ENCODE peak calls at places on chromosomes 4 and X, in four cellular contexts. E is BE2C, K is stomach, R is lower lobe of right lung. T is an unnamed sample.
A peak's percentile ranks its signal among the peaks of the same experiment; 100 is the strongest.

GRCh38 chr4:106676173-106676921 is 307.8 kb upstream of the GIMD1 start:
- DNase-seq in R (no peak), E (no peak), K (no peak), T (no peak)

GRCh38 chr4:69957209-69957608 is 8.3 kb downstream of the CSN2 start:
- DNase-seq in E (no peak), R (no peak), K (no peak), T (no peak)

GRCh38 chrX:65821721-65822496 is 154.5 kb downstream of the MSN start:
- DNase-seq in K (no peak), R (peak; percentile 60), E (no peak), T (peak; percentile 53)

GRCh38 chr4:87532109-87532508 is 2.9 kb upstream of the SPARCL1 start:
- DNase-seq in R (no peak), K (no peak), E (no peak), T (no peak)

GRCh38 chr4:55241461-55241860 is 104.6 kb upstream of the SRD5A3 start:
- DNase-seq in E (no peak), K (no peak), R (no peak), T (no peak)

GRCh38 chr4:180560896-180561295 is 1682.3 kb upstream of the TENM3 start:
- DNase-seq in E (no peak), R (no peak), K (no peak), T (no peak)

GRCh38 chr4:172995161-172995560 is 173.4 kb upstream of the GALNT7 start:
- DNase-seq in R (no peak), E (no peak), K (no peak), T (no peak)

GRCh38 chr4:186137193-186137792 is 32.8 kb downstream of the FAM149A start:
- DNase-seq in R (no peak), E (no peak), K (no peak), T (no peak)

GRCh38 chrX:150566734-150567182 is 1.7 kb upstream of the MTM1 start:
- DNase-seq in E (no peak), K (no peak), R (no peak), T (no peak)

GRCh38 chr4:158630893-158631292 is 40.8 kb downstream of the C4orf46 start:
- DNase-seq in R (no peak), K (no peak), E (no peak), T (no peak)

GRCh38 chr4:22434895-22435294 is 81.0 kb downstream of the ADGRA3 start:
- DNase-seq in K (peak; percentile 35), R (no peak), E (peak; percentile 39), T (no peak)

GRCh38 chrX:48468693-48469691 is 1.1 kb downstream of the SLC38A5 start:
- DNase-seq in E (no peak), K (no peak), R (no peak), T (no peak)

GRCh38 chr4:104490770-104491395 is 3.8 kb downstream of the CXXC4 start:
- DNase-seq in E (peak; percentile 95), K (peak; percentile 65), R (peak; percentile 80), T (peak; percentile 84)

GRCh38 chrX:15816886-15817285 is 26.6 kb downstream of the ZRSR2 start:
- DNase-seq in R (no peak), E (no peak), K (no peak), T (no peak)

GRCh38 chr4:152735302-152735917 is 44.1 kb downstream of the TIGD4 start:
- DNase-seq in K (no peak), R (no peak), E (no peak), T (no peak)

GRCh38 chr4:108838451-108838850 is 75.6 kb upstream of the ETNPPL start:
- DNase-seq in K (no peak), E (no peak), R (no peak), T (no peak)

GRCh38 chr4:114727426-114727825 is 128.8 kb downstream of the UGT8 start:
- DNase-seq in K (no peak), E (no peak), R (no peak), T (no peak)

GRCh38 chrX:72738396-72738795 is 24.3 kb upstream of the PHKA1 start:
- DNase-seq in K (no peak), E (no peak), R (no peak), T (no peak)

GRCh38 chr4:54032558-54033135 is 31.8 kb downstream of the CHIC2 start:
- DNase-seq in E (no peak), K (no peak), R (no peak), T (no peak)

GRCh38 chr4:88791274-88791673 is 93.6 kb upstream of the NAP1L5 start:
- DNase-seq in E (no peak), K (no peak), R (no peak), T (no peak)

DNA sequence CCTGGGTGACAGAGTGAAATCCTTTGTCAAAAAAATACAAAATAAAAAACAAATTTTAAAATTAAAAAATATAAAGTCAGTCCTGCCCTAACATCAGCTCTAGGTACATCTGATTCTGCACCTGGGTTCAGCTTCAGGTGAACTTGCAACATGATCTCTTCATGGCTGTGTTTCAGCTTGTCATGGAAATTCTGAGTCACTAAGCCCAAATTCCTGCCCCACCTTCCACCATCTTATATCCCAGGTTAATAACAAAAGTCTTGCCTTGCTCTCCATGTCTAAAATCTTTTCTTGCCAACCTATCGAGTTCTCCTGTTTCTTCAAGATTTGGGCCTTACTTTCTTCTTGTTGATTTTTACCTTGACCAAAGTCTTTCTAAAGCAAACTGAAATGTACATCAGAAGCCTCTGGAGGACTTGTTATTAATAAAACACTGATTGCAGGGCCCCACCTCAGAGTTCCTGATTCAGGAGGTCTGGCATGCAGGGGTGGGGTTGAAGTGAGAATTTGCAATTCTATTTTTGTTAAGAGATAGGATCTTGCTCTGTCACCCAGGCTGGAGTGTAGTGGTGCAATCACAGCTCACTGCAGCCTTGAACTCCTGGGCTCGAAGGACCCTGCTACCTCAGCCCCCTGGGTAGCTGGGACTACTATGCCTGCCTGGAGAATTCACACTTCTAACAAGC is 125.8 kb upstream of the VCX3A start:
- DNase-seq in E (no peak), K (no peak), R (no peak), T (no peak)
- H3K4me1 ChIP-seq in E (no peaks in the 10 kb centered on the region), K (no peaks in the 10 kb centered on the region), R (no peaks in the 10 kb centered on the region), T (no peaks in the 10 kb centered on the region)

GRCh38 chr4:129218897-129219296 is 122.9 kb downstream of the C4orf33 start:
- DNase-seq in K (no peak), E (no peak), R (no peak), T (no peak)
- H3K4me3 ChIP-seq in K (no peak overlapping the region), E (no peak overlapping the region), R (no peak overlapping the region), T (no peak overlapping the region)

DNA sequence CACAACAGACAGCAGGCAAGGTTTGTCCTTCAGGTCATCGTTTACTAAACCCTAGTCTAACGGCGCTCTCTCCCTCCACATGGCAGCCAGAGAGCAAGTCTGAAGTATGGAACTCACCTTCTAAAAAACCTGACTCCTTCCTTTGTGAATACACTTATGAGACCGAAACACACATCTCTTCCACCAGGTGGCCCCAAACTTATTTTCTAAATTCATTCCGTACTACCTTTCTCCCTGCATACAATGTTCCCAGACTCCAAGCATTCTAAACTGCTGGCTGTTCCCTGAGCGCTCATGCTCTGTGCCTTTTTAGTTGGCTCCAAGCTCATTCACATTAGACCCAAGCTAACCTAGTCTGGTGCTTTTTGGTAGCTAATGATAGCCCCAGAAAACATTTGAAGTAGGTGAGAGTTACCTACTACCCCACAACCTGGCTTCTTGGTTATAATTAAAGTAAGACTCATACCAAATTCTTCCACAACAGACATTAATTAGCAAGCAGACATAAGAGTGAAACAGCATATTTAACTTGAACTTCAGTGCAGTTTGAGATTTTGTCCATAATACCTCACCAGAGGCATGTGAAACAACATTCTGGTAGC is 67.6 kb upstream of the DCLK2 start:
- DNase-seq in R (no peak), K (peak; percentile 26), E (peak; percentile 59), T (no peak)
- TF ChIP-seq CTCF in R (peak; percentile 47), K (peak; percentile 38), E (peak; percentile 68), T (peak; percentile 58)

DNA sequence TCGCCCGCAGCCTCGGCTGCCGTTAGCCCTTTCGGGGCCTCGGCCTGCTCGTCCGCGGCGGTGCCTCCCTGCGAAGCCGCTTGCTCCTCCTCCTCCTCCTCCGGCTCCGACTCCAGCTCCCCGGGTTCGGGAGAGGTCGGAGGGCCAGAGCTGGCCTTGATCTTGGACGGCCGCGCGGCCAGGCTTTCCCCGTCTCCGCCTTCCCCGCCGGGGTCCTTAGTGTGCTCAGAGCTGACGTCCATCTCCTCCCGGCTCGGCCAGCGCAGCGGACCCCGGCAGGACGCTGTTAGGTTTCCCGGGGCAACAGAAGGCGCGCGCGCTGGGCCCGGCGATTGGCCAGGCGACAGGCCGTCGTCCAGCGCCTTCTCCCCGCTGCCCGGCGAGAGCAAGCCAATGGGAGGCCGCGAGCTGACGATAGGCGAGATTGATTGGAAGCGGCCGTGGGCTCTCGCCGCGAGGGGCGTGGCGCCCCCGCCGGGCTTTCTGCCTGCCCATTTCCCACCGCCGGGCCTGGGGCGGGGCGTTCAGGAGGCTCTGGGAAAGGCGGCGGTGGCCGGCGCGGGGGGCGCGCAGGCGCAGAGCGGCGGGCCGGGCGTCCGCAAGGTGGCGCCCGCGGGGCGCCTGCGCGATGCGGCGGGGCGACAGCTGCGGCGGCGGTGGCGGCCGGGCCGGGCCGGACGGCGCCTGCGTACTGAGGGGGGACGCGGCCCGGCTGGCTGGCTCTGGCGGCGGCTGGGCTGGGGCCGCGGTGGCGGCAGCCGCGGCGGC is at the start of gene TADA2B:
- DNase-seq in K (peak; percentile 98), E (peak; percentile 98), R (peak; percentile 98), T (peak; percentile 98)
- H3K4me1 ChIP-seq in K (peaks cover 56% of the 10 kb centered on the region), E (peaks cover 14% of the 10 kb centered on the region), R (peaks cover 51% of the 10 kb centered on the region), T (peaks cover 29% of the 10 kb centered on the region)

DNA sequence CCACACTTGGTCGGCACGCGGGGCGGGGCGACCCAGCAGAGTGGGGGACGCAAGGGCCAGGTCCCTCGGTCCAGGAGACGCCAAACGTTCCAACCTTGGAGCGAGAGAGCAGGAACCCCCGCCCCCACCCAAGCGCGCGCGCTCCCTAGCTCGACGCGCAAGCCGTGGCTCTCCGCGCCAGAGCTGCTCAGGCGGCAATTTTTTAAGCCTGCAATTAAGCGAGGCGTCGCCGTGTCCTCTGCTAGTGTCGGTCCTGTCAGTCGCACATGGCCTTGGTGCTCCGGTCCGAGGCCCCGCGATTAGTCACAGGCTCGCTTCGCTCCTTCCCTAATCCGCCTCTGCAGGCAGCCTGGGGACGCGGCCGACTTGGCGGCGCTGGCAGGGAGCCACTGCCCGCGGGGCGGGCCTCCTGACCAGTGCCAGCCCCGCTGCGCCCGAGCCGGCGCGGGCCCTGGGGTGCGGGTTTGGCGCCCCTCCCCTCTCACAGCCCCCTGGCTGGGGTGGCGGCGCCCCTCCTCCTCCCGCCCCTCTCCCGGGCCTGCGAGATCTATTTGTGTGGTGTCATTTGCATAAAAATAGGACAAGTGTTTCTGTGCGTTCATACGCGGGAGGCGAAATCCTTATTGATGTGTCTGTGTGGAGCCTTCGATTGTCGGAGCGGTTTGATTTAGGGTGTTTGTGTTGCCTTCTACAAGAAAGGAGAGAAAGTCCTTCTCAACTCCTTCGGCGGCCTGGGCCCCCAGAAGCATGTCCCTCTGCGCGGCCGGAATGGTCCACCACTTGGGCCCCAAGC is 9.7 kb upstream of the BCOR start:
- DNase-seq in K (peak; percentile 71), E (peak; percentile 66), R (peak; percentile 81), T (peak; percentile 78)
- H3K4me3 ChIP-seq in K (peak overlapping the region; percentile 53), E (peak overlapping the region; percentile 53), R (peak overlapping the region; percentile 61), T (peak overlapping the region; percentile 63)

DNA sequence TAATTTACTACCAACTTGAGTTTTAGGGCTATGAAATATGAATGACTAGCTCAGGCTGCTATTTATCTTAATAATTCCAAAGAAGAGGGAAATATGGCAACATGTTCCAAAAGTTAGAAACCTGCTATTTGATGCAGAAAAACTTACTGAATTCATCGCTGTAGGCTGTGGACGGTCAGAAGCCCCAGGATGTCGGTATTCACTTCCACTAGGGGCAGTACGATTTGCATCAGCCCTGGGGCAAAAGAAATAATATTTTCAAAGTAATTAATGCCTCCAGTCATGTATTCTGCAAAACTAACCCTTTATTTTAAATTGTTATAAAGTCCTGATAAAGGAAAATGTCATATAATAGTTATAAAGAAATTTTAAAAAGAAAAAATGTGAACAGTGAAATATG is 4.5 kb downstream of the PLRG1 start:
- DNase-seq in E (no peak), R (no peak), K (no peak), T (no peak)
- TF ChIP-seq CTCF in E (peak; percentile 34), R (no peak), K (no peak), T (no peak)

GRCh38 chrX:131792356-131792749 is 230.7 kb upstream of the STK26 start:
- DNase-seq in R (no peak), K (peak; percentile 93), E (no peak), T (peak; percentile 88)
- H3K4me1 ChIP-seq in R (no peaks in the 10 kb centered on the region), K (no peaks in the 10 kb centered on the region), E (no peaks in the 10 kb centered on the region), T (no peaks in the 10 kb centered on the region)

T was measured in right lobe of liver.